ENCODE peak calls at places on chromosomes 7 and 10, in nine cellular contexts. One of them, this sample, is unnamed.

GRCh38 chr7:142587578-142588191 is 161.6 kb upstream of the PRSS1 start:
- DNase-seq in heart left ventricle: no peak
- DNase-seq in NB4: peak
- DNase-seq in lower leg skin: no peak
- DNase-seq in adrenal gland: no peak
- DNase-seq in uterus: no peak
- DNase-seq in body of pancreas: peak
- DNase-seq in ovary: no peak
- DNase-seq in esophagus squamous epithelium: no peak
- DNase-seq in this sample: peak

GRCh38 chr7:103148131-103148993 is 537 bp downstream of the NAPEPLD start:
- DNase-seq in lower leg skin: no peak
- DNase-seq in ovary: no peak
- DNase-seq in NB4: no peak
- DNase-seq in esophagus squamous epithelium: no peak
- DNase-seq in adrenal gland: no peak
- DNase-seq in uterus: no peak
- DNase-seq in body of pancreas: no peak
- DNase-seq in heart left ventricle: no peak
- DNase-seq in this sample: peak

GRCh38 chr7:137440434-137440830 is 96.9 kb upstream of the PTN start:
- DNase-seq in esophagus squamous epithelium: no peak
- DNase-seq in body of pancreas: no peak
- DNase-seq in adrenal gland: no peak
- DNase-seq in ovary: no peak
- DNase-seq in heart left ventricle: no peak
- DNase-seq in NB4: no peak
- DNase-seq in lower leg skin: no peak
- DNase-seq in uterus: no peak
- DNase-seq in this sample: no peak

GRCh38 chr7:104980969-104981670 is 32.9 kb upstream of the KMT2E start:
- DNase-seq in heart left ventricle: no peak
- DNase-seq in lower leg skin: no peak
- DNase-seq in body of pancreas: no peak
- DNase-seq in esophagus squamous epithelium: no peak
- DNase-seq in uterus: no peak
- DNase-seq in NB4: peak
- DNase-seq in adrenal gland: no peak
- DNase-seq in ovary: no peak
- DNase-seq in this sample: peak

GRCh38 chr7:33678675-33679335 is 226.5 kb upstream of the BMPER start:
- DNase-seq in lower leg skin: no peak
- DNase-seq in esophagus squamous epithelium: no peak
- DNase-seq in ovary: no peak
- DNase-seq in NB4: no peak
- DNase-seq in adrenal gland: no peak
- DNase-seq in body of pancreas: no peak
- DNase-seq in uterus: no peak
- DNase-seq in heart left ventricle: no peak
- DNase-seq in this sample: no peak

GRCh38 chr7:38545977-38546376 is 85.2 kb downstream of the AMPH start:
- DNase-seq in heart left ventricle: no peak
- DNase-seq in body of pancreas: no peak
- DNase-seq in NB4: peak
- DNase-seq in adrenal gland: no peak
- DNase-seq in esophagus squamous epithelium: no peak
- DNase-seq in uterus: no peak
- DNase-seq in ovary: no peak
- DNase-seq in lower leg skin: no peak
- DNase-seq in this sample: no peak

GRCh38 chr10:89213191-89213808 is 6.2 kb upstream of the CH25H start:
- DNase-seq in esophagus squamous epithelium: no peak
- DNase-seq in heart left ventricle: no peak
- DNase-seq in ovary: no peak
- DNase-seq in NB4: peak
- DNase-seq in lower leg skin: no peak
- DNase-seq in body of pancreas: no peak
- DNase-seq in uterus: no peak
- DNase-seq in adrenal gland: no peak
- DNase-seq in this sample: peak

GRCh38 chr7:98659746-98660145 is 42.7 kb downstream of the NPTX2 start:
- DNase-seq in esophagus squamous epithelium: no peak
- DNase-seq in uterus: no peak
- DNase-seq in adrenal gland: no peak
- DNase-seq in lower leg skin: no peak
- DNase-seq in NB4: no peak
- DNase-seq in ovary: no peak
- DNase-seq in body of pancreas: no peak
- DNase-seq in heart left ventricle: no peak
- DNase-seq in this sample: no peak

GRCh38 chr10:124086787-124087671 is 6.4 kb downstream of the CHST15 start:
- DNase-seq in ovary: no peak
- DNase-seq in esophagus squamous epithelium: no peak
- DNase-seq in uterus: no peak
- DNase-seq in NB4: no peak
- DNase-seq in body of pancreas: no peak
- DNase-seq in lower leg skin: no peak
- DNase-seq in adrenal gland: no peak
- DNase-seq in heart left ventricle: no peak
- DNase-seq in this sample: no peak

GRCh38 chr7:70215491-70215890 is 617.2 kb downstream of the AUTS2 start:
- DNase-seq in esophagus squamous epithelium: no peak
- DNase-seq in ovary: no peak
- DNase-seq in NB4: peak
- DNase-seq in lower leg skin: no peak
- DNase-seq in uterus: no peak
- DNase-seq in body of pancreas: no peak
- DNase-seq in adrenal gland: no peak
- DNase-seq in heart left ventricle: no peak
- DNase-seq in this sample: no peak

GRCh38 chr7:98165827-98166667 is 45.2 kb upstream of the BHLHA15 start:
- DNase-seq in esophagus squamous epithelium: no peak
- DNase-seq in body of pancreas: peak
- DNase-seq in uterus: no peak
- DNase-seq in heart left ventricle: peak
- DNase-seq in lower leg skin: no peak
- DNase-seq in ovary: peak
- DNase-seq in NB4: peak
- DNase-seq in adrenal gland: peak
- DNase-seq in this sample: peak

GRCh38 chr10:5599613-5600520 is 66.5 kb downstream of the ASB13 start:
- DNase-seq in esophagus squamous epithelium: no peak
- DNase-seq in heart left ventricle: no peak
- DNase-seq in uterus: no peak
- DNase-seq in adrenal gland: no peak
- DNase-seq in NB4: no peak
- DNase-seq in lower leg skin: no peak
- DNase-seq in ovary: no peak
- DNase-seq in body of pancreas: no peak
- DNase-seq in this sample: no peak

GRCh38 chr7:116399808-116400207 is 99.7 kb upstream of the CAV2 start:
- DNase-seq in adrenal gland: no peak
- DNase-seq in esophagus squamous epithelium: no peak
- DNase-seq in NB4: no peak
- DNase-seq in lower leg skin: no peak
- DNase-seq in uterus: no peak
- DNase-seq in ovary: no peak
- DNase-seq in heart left ventricle: no peak
- DNase-seq in body of pancreas: no peak
- DNase-seq in this sample: no peak

GRCh38 chr10:51468424-51468823 is 231.0 kb downstream of the CSTF2T start:
- DNase-seq in adrenal gland: no peak
- DNase-seq in NB4: no peak
- DNase-seq in body of pancreas: no peak
- DNase-seq in heart left ventricle: no peak
- DNase-seq in lower leg skin: no peak
- DNase-seq in uterus: no peak
- DNase-seq in ovary: no peak
- DNase-seq in esophagus squamous epithelium: no peak
- DNase-seq in this sample: no peak

GRCh38 chr7:1696671-1697498 is 26.8 kb downstream of the ELFN1 start:
- DNase-seq in NB4: no peak
- DNase-seq in esophagus squamous epithelium: no peak
- DNase-seq in body of pancreas: peak
- DNase-seq in lower leg skin: no peak
- DNase-seq in uterus: peak
- DNase-seq in adrenal gland: peak
- DNase-seq in ovary: no peak
- DNase-seq in heart left ventricle: no peak
- DNase-seq in this sample: no peak

DNA sequence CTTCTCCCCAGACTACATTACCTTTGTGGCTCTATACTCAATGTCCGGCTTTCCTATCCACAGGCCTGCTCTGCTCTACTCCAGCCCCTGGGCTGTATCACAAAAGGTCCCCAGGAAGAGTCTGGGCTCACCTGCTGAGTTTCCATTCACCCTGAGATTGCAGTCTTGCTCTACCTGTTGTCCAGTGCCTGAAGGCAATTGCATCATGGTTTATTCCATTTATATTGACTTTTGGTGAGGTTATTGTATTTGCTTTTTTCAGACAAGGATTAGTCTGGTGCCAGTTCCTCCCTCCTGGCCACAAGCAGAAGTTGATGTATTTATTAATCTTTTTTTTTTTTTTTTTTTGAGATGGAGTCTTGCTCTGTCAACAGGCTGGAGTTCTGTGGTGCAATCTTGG is 273.1 kb downstream of the XPNPEP1 start:
- DNase-seq in NB4: no peak
- DNase-seq in uterus: no peak
- DNase-seq in body of pancreas: peak
- DNase-seq in heart left ventricle: no peak
- DNase-seq in esophagus squamous epithelium: no peak
- DNase-seq in adrenal gland: no peak
- DNase-seq in ovary: no peak
- DNase-seq in lower leg skin: no peak
- DNase-seq in this sample: no peak
- TF ChIP-seq POLR2A in NB4: no peak
- TF ChIP-seq POLR2A in uterus: no peak
- TF ChIP-seq POLR2A in body of pancreas: no peak
- TF ChIP-seq POLR2A in heart left ventricle: no peak
- TF ChIP-seq POLR2A in esophagus squamous epithelium: no peak
- TF ChIP-seq POLR2A in adrenal gland: no peak
- TF ChIP-seq POLR2A in ovary: no peak
- TF ChIP-seq POLR2A in lower leg skin: no peak
- TF ChIP-seq POLR2A in this sample: no peak

DNA sequence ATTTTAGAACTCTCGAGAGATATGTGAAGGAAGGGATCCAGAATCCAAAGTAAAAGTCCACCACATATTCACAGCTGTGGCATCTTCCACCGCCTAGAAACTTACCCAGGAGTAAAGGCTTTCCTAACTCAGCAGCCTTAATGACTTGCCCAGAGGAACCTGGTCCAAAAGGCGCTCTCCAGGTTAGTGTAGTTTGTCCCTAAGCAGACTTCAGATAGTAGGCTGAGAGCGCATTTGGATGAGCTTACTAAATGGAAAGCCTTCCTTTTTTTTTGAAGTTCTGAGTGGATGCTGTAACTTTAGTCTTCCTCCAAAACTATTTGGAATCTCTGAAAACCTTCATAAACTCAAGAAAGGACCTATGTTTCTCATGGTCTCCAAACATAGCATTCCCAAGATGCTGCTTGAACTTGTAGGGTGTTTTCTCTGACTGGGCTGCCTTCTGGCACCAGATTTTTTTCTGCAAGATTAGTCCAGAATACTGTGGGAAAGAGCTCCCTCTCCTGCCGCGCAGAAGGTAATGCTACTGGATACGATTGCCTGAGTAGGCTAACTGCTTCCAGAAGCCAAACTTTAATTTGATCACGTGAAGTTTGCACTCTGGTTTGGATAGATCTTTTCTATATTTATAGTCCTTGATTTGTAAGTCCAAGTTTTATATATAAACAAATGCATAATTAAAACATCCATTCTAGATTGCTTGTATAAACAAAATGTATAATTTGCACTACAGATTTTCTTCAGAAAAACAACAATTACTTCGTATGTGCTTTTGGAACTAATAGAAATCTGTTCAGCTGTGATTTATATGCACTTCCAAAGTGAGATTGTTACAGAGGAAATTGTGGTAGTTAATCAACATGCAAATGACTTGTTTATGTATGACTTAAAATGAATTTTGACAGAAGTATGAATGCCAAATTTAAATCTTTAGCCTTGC is 19.6 kb upstream of the GPR37 start:
- DNase-seq in NB4: peak
- DNase-seq in esophagus squamous epithelium: no peak
- DNase-seq in adrenal gland: peak
- DNase-seq in body of pancreas: peak
- DNase-seq in heart left ventricle: peak
- DNase-seq in uterus: peak
- DNase-seq in ovary: no peak
- DNase-seq in lower leg skin: no peak
- DNase-seq in this sample: peak
- TF ChIP-seq POLR2A in NB4: no peak
- TF ChIP-seq POLR2A in esophagus squamous epithelium: no peak
- TF ChIP-seq POLR2A in adrenal gland: no peak
- TF ChIP-seq POLR2A in body of pancreas: no peak
- TF ChIP-seq POLR2A in heart left ventricle: no peak
- TF ChIP-seq POLR2A in uterus: no peak
- TF ChIP-seq POLR2A in ovary: no peak
- TF ChIP-seq POLR2A in lower leg skin: no peak
- TF ChIP-seq POLR2A in this sample: no peak

GRCh38 chr10:132446661-132447445 is 49.9 kb downstream of the PWWP2B start:
- DNase-seq in esophagus squamous epithelium: no peak
- DNase-seq in NB4: peak
- DNase-seq in heart left ventricle: no peak
- DNase-seq in uterus: peak
- DNase-seq in ovary: peak
- DNase-seq in adrenal gland: peak
- DNase-seq in lower leg skin: no peak
- DNase-seq in body of pancreas: peak
- DNase-seq in this sample: peak
- TF ChIP-seq POLR2A in esophagus squamous epithelium: no peak
- TF ChIP-seq POLR2A in NB4: peak
- TF ChIP-seq POLR2A in heart left ventricle: no peak
- TF ChIP-seq POLR2A in uterus: peak
- TF ChIP-seq POLR2A in ovary: no peak
- TF ChIP-seq POLR2A in adrenal gland: no peak
- TF ChIP-seq POLR2A in lower leg skin: no peak
- TF ChIP-seq POLR2A in body of pancreas: peak
- TF ChIP-seq POLR2A in this sample: no peak

DNA sequence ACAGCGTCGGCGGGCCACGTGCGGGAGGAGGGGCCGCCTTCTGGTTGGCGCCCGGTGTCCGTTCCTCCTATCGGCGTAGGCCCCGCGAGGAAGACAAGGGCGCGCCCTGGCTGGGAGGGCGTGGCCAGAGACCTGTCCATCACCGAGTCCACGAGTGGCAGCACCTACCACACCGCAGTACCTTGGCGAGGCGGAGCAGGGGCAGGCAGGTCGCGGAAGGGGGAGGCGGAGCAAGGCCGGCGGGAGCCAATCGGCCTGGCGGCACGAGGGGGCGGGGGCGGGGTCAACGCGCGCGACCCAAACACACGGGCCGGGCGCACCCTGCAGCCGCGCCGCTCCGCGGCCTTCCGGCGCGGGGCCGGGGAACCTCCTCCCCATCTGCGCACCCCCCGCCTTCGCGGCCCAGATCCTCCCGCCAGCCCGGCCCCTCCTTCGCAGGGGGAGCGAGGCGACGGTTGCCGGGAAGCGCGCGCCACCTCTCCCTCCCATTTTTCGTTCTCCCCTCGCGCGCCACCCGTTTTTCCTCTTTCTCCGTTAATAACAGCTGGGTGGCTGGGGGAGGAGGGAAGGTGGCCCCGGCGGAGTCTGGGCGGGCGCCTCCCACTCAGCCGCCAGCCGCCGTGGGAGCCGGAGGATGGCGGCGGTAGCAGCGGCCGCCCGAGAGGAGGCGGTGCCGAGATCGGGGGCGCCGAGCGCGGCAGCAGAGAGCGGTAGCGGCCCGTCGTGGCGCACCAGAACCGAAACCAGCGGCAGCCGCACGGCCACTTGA is at the start of gene ZNRF2:
- DNase-seq in lower leg skin: peak
- DNase-seq in ovary: peak
- DNase-seq in NB4: peak
- DNase-seq in adrenal gland: peak
- DNase-seq in heart left ventricle: peak
- DNase-seq in esophagus squamous epithelium: peak
- DNase-seq in uterus: peak
- DNase-seq in body of pancreas: peak
- DNase-seq in this sample: peak
- TF ChIP-seq POLR2A in lower leg skin: no peak
- TF ChIP-seq POLR2A in ovary: peak
- TF ChIP-seq POLR2A in NB4: peak
- TF ChIP-seq POLR2A in adrenal gland: peak
- TF ChIP-seq POLR2A in heart left ventricle: no peak
- TF ChIP-seq POLR2A in esophagus squamous epithelium: no peak
- TF ChIP-seq POLR2A in uterus: peak
- TF ChIP-seq POLR2A in body of pancreas: peak
- TF ChIP-seq POLR2A in this sample: peak

This sample was measured in erythroblast.